ENCODE peak calls at places on chromosomes 7 and 10, in eight cellular contexts. F is A549, Y is MM.1S, X is psoas muscle, S is SJSA1, N is upper lobe of right lung, Z is uterus, Q is colonic mucosa. M is an unnamed sample.

GRCh38 chr7:27863866-27864265 is 123.9 kb downstream of the TAX1BP1 start:
- DNase-seq in F (no peak), Y (no peak), X (no peak), S (peak; percentile 77), N (no peak), Z (no peak), Q (no peak), M (no peak)

GRCh38 chr7:111439977-111440376 is 122.3 kb downstream of the IMMP2L start:
- DNase-seq in F (no peak), Y (no peak), X (no peak), S (no peak), N (no peak), Z (no peak), Q (no peak), M (no peak)

GRCh38 chr7:24756989-24757798 is at the start of gene GSDME:
- DNase-seq in F (peak; percentile 64), Y (peak; percentile 62), X (peak; percentile 81), S (peak; percentile 75), N (peak; percentile 81), Z (peak; percentile 73), Q (peak; percentile 46), M (peak; percentile 75)

GRCh38 chr10:24849051-24849450 is 103.4 kb downstream of the PRTFDC1 start:
- DNase-seq in F (no peak), Y (no peak), X (no peak), S (no peak), N (no peak), Z (no peak), Q (no peak), M (no peak)

GRCh38 chr10:104328916-104329710 is 9.2 kb downstream of the ITPRIP start:
- DNase-seq in F (peak; percentile 51), Y (no peak), X (peak; percentile 81), S (peak; percentile 90), N (no peak), Z (peak; percentile 78), Q (no peak), M (no peak)

GRCh38 chr7:100171087-100171681 is 2.8 kb upstream of the GAL3ST4 start:
- DNase-seq in F (no peak), Y (no peak), X (peak; percentile 45), S (no peak), N (peak; percentile 67), Z (no peak), Q (no peak), M (peak; percentile 30)

GRCh38 chr7:55571534-55572377 is 546 bp downstream of the VOPP1 start:
- DNase-seq in F (peak; percentile 71), Y (peak; percentile 67), X (peak; percentile 71), S (peak; percentile 61), N (peak; percentile 82), Z (peak; percentile 52), Q (peak; percentile 73), M (peak; percentile 57)

GRCh38 chr10:86299562-86299961 is 67.0 kb downstream of the GRID1 start:
- DNase-seq in F (no peak), Y (no peak), X (no peak), S (no peak), N (no peak), Z (no peak), Q (no peak), M (no peak)

GRCh38 chr7:94848531-94848930 is 58.9 kb upstream of the PPP1R9A start:
- DNase-seq in F (no peak), Y (no peak), X (no peak), S (no peak), N (no peak), Z (no peak), Q (no peak), M (no peak)

GRCh38 chr10:100829933-100830727 is 82.6 kb upstream of the SLF2 start:
- DNase-seq in F (no peak), Y (no peak), X (no peak), S (no peak), N (no peak), Z (no peak), Q (no peak), M (no peak)

GRCh38 chr7:88073625-88074024 is 139.6 kb downstream of the ADAM22 start:
- DNase-seq in F (no peak), Y (no peak), X (no peak), S (no peak), N (no peak), Z (no peak), Q (no peak), M (no peak)

GRCh38 chr10:84329094-84329611 is 764 bp downstream of the CCSER2 start:
- DNase-seq in F (peak; percentile 40), Y (peak; percentile 43), X (no peak), S (peak; percentile 64), N (no peak), Z (no peak), Q (peak; percentile 60), M (peak; percentile 49)

GRCh38 chr10:49647985-49648795 is 31.3 kb upstream of the C10orf53 start:
- DNase-seq in F (no peak), Y (no peak), X (no peak), S (no peak), N (no peak), Z (no peak), Q (no peak), M (no peak)

GRCh38 chr7:51369746-51370145 is 53.1 kb upstream of the COBL start:
- DNase-seq in F (no peak), Y (peak; percentile 51), X (no peak), S (no peak), N (no peak), Z (no peak), Q (peak; percentile 42), M (peak; percentile 13)

GRCh38 chr7:149733554-149734513 is 39.6 kb downstream of the ZNF467 start:
- DNase-seq in F (no peak), Y (no peak), X (no peak), S (no peak), N (no peak), Z (no peak), Q (no peak), M (no peak)

GRCh38 chr7:46291064-46291463 is 370.0 kb upstream of the IGFBP3 start:
- DNase-seq in F (no peak), Y (no peak), X (no peak), S (peak; percentile 76), N (no peak), Z (no peak), Q (no peak), M (peak; percentile 21)

GRCh38 chr10:128526793-128527375 is 400.7 kb upstream of the MKI67 start:
- DNase-seq in F (no peak), Y (no peak), X (no peak), S (no peak), N (no peak), Z (no peak), Q (no peak), M (peak; percentile 5)

GRCh38 chr10:84333864-84334451 is 5.6 kb downstream of the CCSER2 start:
- DNase-seq in F (no peak), Y (peak; percentile 53), X (no peak), S (no peak), N (no peak), Z (no peak), Q (no peak), M (no peak)

GRCh38 chr7:144255471-144255897 is 9.1 kb downstream of the OR2A7 start:
- DNase-seq in F (no peak), Y (peak; percentile 6), X (no peak), S (no peak), N (no peak), Z (no peak), Q (no peak), M (no peak)

GRCh38 chr10:74419491-74420466 is 268.8 kb downstream of the ADK start:
- DNase-seq in F (peak; percentile 25), Y (peak; percentile 36), X (no peak), S (peak; percentile 23), N (no peak), Z (no peak), Q (peak; percentile 24), M (peak; percentile 15)

GRCh38 chr7:128335730-128336129 is 8.0 kb downstream of the RBM28 start:
- DNase-seq in F (no peak), Y (no peak), X (no peak), S (no peak), N (no peak), Z (no peak), Q (no peak), M (no peak)
- H3K4me1 ChIP-seq in F (no peaks in the 10 kb centered on the region), Y (no peaks in the 10 kb centered on the region), X (peaks cover 1% of the 10 kb centered on the region), S (no peaks in the 10 kb centered on the region), N (no peaks in the 10 kb centered on the region), Z (no peaks in the 10 kb centered on the region), Q (no peaks in the 10 kb centered on the region), M (no peaks in the 10 kb centered on the region)

DNA sequence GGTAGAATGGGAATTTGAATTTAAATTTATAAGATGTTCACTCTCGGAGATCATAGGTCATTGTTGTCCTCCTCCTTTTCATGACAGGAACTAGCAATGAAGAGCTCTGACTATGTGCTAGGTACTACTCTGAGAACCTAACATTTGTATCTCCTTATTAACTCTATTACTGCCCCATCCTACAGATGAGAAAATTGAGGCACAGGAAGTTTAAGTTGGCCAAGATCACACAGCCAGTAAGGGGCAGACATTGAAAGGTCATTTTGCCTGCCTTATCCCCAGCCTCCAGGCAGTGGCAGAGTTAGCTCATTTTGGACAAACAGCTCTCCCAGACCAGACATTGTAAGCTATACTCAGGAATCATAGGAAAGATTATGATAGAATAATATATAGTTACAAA is 6.0 kb downstream of the SRGN start:
- DNase-seq in F (no peak), Y (no peak), X (no peak), S (no peak), N (no peak), Z (no peak), Q (no peak), M (peak; percentile 56)
- H3K4me3 ChIP-seq in F (no peak overlapping the region), Y (no peak overlapping the region), X (no peak overlapping the region), S (no peak overlapping the region), N (no peak overlapping the region), Z (no peak overlapping the region), Q (no peak overlapping the region), M (no peak overlapping the region)

DNA sequence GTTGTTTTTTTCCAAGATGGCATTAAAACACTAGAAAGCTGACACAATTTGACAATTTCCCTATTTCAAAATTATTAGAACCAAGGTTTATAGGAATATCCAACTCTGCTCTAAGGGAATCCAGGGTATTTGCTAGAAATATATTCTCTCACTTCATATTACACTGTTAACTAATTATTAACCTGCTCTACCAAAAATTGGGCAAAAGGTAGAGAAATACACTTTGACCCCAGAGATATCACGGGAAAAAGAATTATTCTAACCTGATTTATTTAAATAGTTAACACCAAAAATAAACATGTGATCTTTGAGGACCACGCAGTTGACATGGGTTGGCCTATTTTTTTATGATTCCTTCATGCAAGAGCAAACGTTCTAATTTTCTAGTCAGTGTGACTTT is 21.6 kb upstream of the FAM13C start:
- DNase-seq in F (no peak), Y (no peak), X (no peak), S (no peak), N (no peak), Z (no peak), Q (no peak), M (no peak)
- H3K27ac ChIP-seq in F (no peak overlapping the region), Y (no peak overlapping the region), X (no peak overlapping the region), S (no peak overlapping the region), N (peak overlapping the region; percentile 61), Z (peak overlapping the region; percentile 54), Q (no peak overlapping the region), M (no peak overlapping the region)

DNA sequence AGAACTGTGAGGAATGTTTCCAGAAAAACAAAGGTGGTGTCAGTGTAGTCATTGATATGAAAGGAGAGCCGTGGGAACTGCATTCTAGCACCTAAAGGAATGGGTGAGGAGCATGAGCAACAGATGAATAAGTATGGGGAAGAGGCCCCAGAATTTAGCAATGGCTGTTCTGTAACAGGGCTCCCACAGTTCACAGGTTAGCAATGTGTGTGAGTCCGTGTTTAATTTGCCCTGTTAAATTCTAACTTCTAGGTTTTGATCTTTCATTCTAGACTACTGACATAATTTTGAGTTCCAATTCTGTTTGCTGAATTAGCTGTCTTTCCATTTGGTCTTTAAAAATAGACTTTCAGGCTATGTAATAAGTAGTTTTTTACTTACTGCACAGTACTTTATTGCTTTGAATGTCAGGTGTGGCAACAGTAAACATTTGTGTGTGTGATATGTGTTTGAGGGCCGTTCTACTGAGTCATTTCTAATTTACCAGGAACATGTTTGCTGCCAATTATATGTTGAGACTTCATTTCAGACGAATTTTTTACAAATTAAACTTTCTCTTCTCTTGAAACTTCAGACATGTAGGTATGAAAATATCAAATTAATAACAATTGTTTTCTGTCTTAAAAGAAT is 8.8 kb downstream of the STK17A start:
- DNase-seq in F (no peak), Y (no peak), X (no peak), S (no peak), N (no peak), Z (no peak), Q (no peak), M (no peak)
- H3K4me1 ChIP-seq in F (peaks cover 64% of the 10 kb centered on the region), Y (peaks cover 44% of the 10 kb centered on the region), X (peaks cover 7% of the 10 kb centered on the region), S (peaks cover 17% of the 10 kb centered on the region), N (peaks cover 14% of the 10 kb centered on the region), Z (no peaks in the 10 kb centered on the region), Q (no peaks in the 10 kb centered on the region), M (no peaks in the 10 kb centered on the region)

M was measured in cardiac muscle cell.